ENCODE peak calls at places on chromosome 14, in seven cellular contexts. Q is HFFc6; I is heart left ventricle; E is NCI-H460; Z is neural progenitor cell; T is NCI-H1105 treated with DMSO at 0.1 percent for 48 hours; M is activated CD4-positive, alpha-beta T cell treated with anti-CD3 and anti-CD28 coated beads for 4 hours. F is an unnamed sample.

GRCh38 chr14:76993743-76994142 is 34.8 kb downstream of the IRF2BPL start:
- DNase-seq in Q (no peak), I (no peak), E (no peak), Z (no peak), T (no peak), M (no peak), F (no peak)

GRCh38 chr14:56798447-56799326 is 11.6 kb downstream of the OTX2 start:
- DNase-seq in Q (no peak), I (no peak), E (no peak), Z (peak; percentile 82), T (no peak), M (no peak), F (no peak)

GRCh38 chr14:94945615-94946014 is 175.7 kb upstream of the GSC start:
- DNase-seq in Q (no peak), I (no peak), E (no peak), Z (no peak), T (no peak), M (no peak), F (no peak)

GRCh38 chr14:88614218-88614907 is 51.5 kb downstream of the ZC3H14 start:
- DNase-seq in Q (peak; percentile 68), I (no peak), E (no peak), Z (no peak), T (no peak), M (no peak), F (peak; percentile 80)

GRCh38 chr14:55440385-55440784 is at the start of gene TBPL2:
- DNase-seq in Q (no peak), I (peak; percentile 62), E (no peak), Z (peak; percentile 67), T (no peak), M (no peak), F (no peak)

GRCh38 chr14:78152246-78153068 is 17.7 kb upstream of the NRXN3 start:
- DNase-seq in Q (no peak), I (no peak), E (no peak), Z (no peak), T (peak; percentile 45), M (no peak), F (no peak)

GRCh38 chr14:52923902-52924575 is 26.8 kb downstream of the FERMT2 start:
- DNase-seq in Q (no peak), I (no peak), E (peak; percentile 7), Z (no peak), T (no peak), M (no peak), F (no peak)

GRCh38 chr14:99757331-99758070 is 35.7 kb upstream of the EML1 start:
- DNase-seq in Q (peak; percentile 99), I (no peak), E (no peak), Z (no peak), T (no peak), M (no peak), F (peak; percentile 97)

GRCh38 chr14:30034049-30034635 is 106.5 kb upstream of the PRKD1 start:
- DNase-seq in Q (no peak), I (no peak), E (no peak), Z (peak; percentile 30), T (peak; percentile 93), M (no peak), F (no peak)

GRCh38 chr14:32205984-32206383 is 2.9 kb upstream of the RNU6-8 start:
- DNase-seq in Q (no peak), I (no peak), E (no peak), Z (no peak), T (no peak), M (no peak), F (no peak)

GRCh38 chr14:63045612-63046320 is 508 bp upstream of the KCNH5 start:
- DNase-seq in Q (no peak), I (peak; percentile 51), E (peak; percentile 16), Z (peak; percentile 96), T (peak; percentile 70), M (no peak), F (peak; percentile 45)

GRCh38 chr14:105023791-105024480 is 3.1 kb upstream of the CDCA4 start:
- DNase-seq in Q (peak; percentile 64), I (no peak), E (peak; percentile 53), Z (no peak), T (no peak), M (no peak), F (peak; percentile 83)

GRCh38 chr14:22598896-22599244 is 770 bp downstream of the ABHD4 start:
- DNase-seq in Q (peak; percentile 46), I (no peak), E (peak; percentile 67), Z (peak; percentile 22), T (peak; percentile 34), M (peak; percentile 33), F (peak; percentile 63)

GRCh38 chr14:55191881-55192616 is 664 bp upstream of the DLGAP5 start:
- DNase-seq in Q (no peak), I (no peak), E (no peak), Z (no peak), T (no peak), M (no peak), F (no peak)

GRCh38 chr14:69328317-69328716 is 68.4 kb downstream of the GALNT16 start:
- DNase-seq in Q (no peak), I (no peak), E (no peak), Z (no peak), T (no peak), M (no peak), F (no peak)

GRCh38 chr14:63986789-63987533 is 134.2 kb downstream of the SYNE2 start:
- DNase-seq in Q (peak; percentile 21), I (no peak), E (peak; percentile 24), Z (no peak), T (no peak), M (no peak), F (peak; percentile 29)

GRCh38 chr14:50362791-50363733 is 33.6 kb downstream of the CDKL1 start:
- DNase-seq in Q (no peak), I (no peak), E (no peak), Z (no peak), T (no peak), M (peak; percentile 12), F (no peak)

GRCh38 chr14:49971156-49972141 is 78.6 kb downstream of the ARF6 start:
- DNase-seq in Q (no peak), I (no peak), E (no peak), Z (no peak), T (no peak), M (peak; percentile 42), F (no peak)

GRCh38 chr14:29861996-29862395 is 65.7 kb downstream of the PRKD1 start:
- DNase-seq in Q (no peak), I (no peak), E (no peak), Z (no peak), T (no peak), M (no peak), F (no peak)

GRCh38 chr14:50035214-50035613 is 81.2 kb downstream of the VCPKMT start:
- DNase-seq in Q (no peak), I (no peak), E (no peak), Z (no peak), T (no peak), M (no peak), F (no peak)

GRCh38 chr14:69424139-69424923 is 25.8 kb downstream of the SLC39A9 start:
- DNase-seq in Q (peak; percentile 8), I (no peak), E (peak; percentile 38), Z (no peak), T (no peak), M (no peak), F (peak; percentile 21)

GRCh38 chr14:78530078-78530477 is 359.9 kb downstream of the NRXN3 start:
- DNase-seq in Q (no peak), I (no peak), E (peak; percentile 13), Z (peak; percentile 88), T (no peak), M (no peak), F (peak; percentile 18)

GRCh38 chr14:68644101-68644500 is 148.8 kb downstream of the ZFP36L1 start:
- DNase-seq in Q (no peak), I (no peak), E (no peak), Z (no peak), T (no peak), M (no peak), F (no peak)

GRCh38 chr14:88698651-88699050 is 94.1 kb downstream of the EML5 start:
- DNase-seq in Q (no peak), I (no peak), E (no peak), Z (no peak), T (no peak), M (no peak), F (no peak)